ENCODE peak calls at places on chromosomes 5 and 9, in nine cellular contexts. S is astrocyte, E is Karpas-422, V is endothelial cell of umbilical vein, G is GM23338, H is mammary epithelial cell, U is neuronal stem cell, O is H9, J is mesenchymal stem cell. C is an unnamed sample.

GRCh38 chr9:113215142-113215541 is 5.9 kb downstream of the FKBP15 start:
- DNase-seq in S (peak), E (peak), V (peak), G (no peak), H (peak), U (no peak), O (no peak), J (peak), C (peak)

GRCh38 chr5:64800926-64801325 is 32.2 kb downstream of the CWC27 start:
- DNase-seq in S (no peak), E (no peak), V (no peak), G (no peak), H (no peak), U (no peak), O (no peak), J (no peak), C (no peak)

GRCh38 chr5:126982195-126982594 is 48.2 kb downstream of the MARCHF3 start:
- DNase-seq in S (no peak), E (no peak), V (no peak), G (no peak), H (no peak), U (no peak), O (no peak), J (no peak), C (no peak)

GRCh38 chr9:34633851-34634550 is 3.6 kb downstream of the SIGMAR1 start:
- DNase-seq in S (peak), E (peak), V (peak), G (peak), H (peak), U (peak), O (peak), J (peak), C (peak)

GRCh38 chr9:131334568-131335105 is 45.1 kb downstream of the PLPP7 start:
- DNase-seq in S (peak), E (no peak), V (peak), G (no peak), H (no peak), U (no peak), O (no peak), J (peak), C (peak)

GRCh38 chr5:26482817-26483375 is 555.5 kb downstream of the CDH9 start:
- DNase-seq in S (no peak), E (peak), V (no peak), G (peak), H (no peak), U (peak), O (peak), J (peak), C (peak)

GRCh38 chr5:138752341-138752950 is 779 bp upstream of the CTNNA1 start:
- DNase-seq in S (no peak), E (no peak), V (no peak), G (peak), H (peak), U (peak), O (peak), J (peak), C (peak)

GRCh38 chr5:159905496-159905895 is 10.8 kb upstream of the ADRA1B start:
- DNase-seq in S (peak), E (no peak), V (no peak), G (no peak), H (peak), U (no peak), O (no peak), J (peak), C (peak)

GRCh38 chr9:1875921-1876448 is 139.2 kb upstream of the SMARCA2 start:
- DNase-seq in S (no peak), E (no peak), V (no peak), G (no peak), H (no peak), U (no peak), O (no peak), J (no peak), C (no peak)

GRCh38 chr9:110217656-110218099 is 9.7 kb upstream of the C9orf152 start:
- DNase-seq in S (peak), E (peak), V (peak), G (peak), H (peak), U (peak), O (no peak), J (peak), C (peak)

GRCh38 chr9:38761999-38762398 is 42.1 kb upstream of the FAM240B start:
- DNase-seq in S (no peak), E (no peak), V (no peak), G (peak), H (no peak), U (no peak), O (no peak), J (no peak), C (no peak)

GRCh38 chr5:140366770-140367630 is 7.0 kb downstream of the SLC4A9 start:
- DNase-seq in S (no peak), E (peak), V (no peak), G (peak), H (no peak), U (no peak), O (no peak), J (no peak), C (no peak)

GRCh38 chr5:81782811-81783210 is 31.9 kb upstream of the SSBP2 start:
- DNase-seq in S (no peak), E (no peak), V (no peak), G (no peak), H (no peak), U (no peak), O (no peak), J (peak), C (no peak)

GRCh38 chr5:100777680-100778281 is 125.3 kb downstream of the ST8SIA4 start:
- DNase-seq in S (peak), E (peak), V (peak), G (no peak), H (peak), U (no peak), O (no peak), J (peak), C (peak)

GRCh38 chr5:154447074-154447725 is 1.4 kb downstream of the SAP30L start:
- DNase-seq in S (no peak), E (peak), V (no peak), G (no peak), H (no peak), U (no peak), O (no peak), J (no peak), C (no peak)

DNA sequence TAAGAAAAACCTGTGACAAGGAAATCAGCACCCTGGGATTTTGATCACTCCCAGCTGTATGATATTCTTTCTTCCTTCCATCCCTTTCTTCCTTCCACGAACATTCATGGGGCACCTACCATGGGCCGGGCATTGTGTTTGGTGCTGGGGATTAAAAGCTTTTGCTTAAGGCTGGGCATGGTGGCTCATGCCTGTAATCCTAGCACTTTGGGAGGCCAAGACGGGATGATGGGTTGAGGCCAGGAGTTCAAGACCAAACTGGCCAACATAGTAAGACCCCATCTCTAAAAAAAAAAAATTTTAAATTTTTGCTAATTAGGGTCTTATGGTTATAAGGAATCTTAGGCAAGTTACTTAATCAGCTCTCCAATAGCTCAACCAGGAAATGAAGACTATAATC is 48.5 kb upstream of the CLINT1 start:
- DNase-seq in S (no peak), E (no peak), V (no peak), G (no peak), H (no peak), U (no peak), O (no peak), J (no peak), C (no peak)
- H2AFZ ChIP-seq in S (no peak), E (no peak), V (no peak), G (no peak), H (no peak), U (no peak), O (no peak), J (no peak), C (no peak)

DNA sequence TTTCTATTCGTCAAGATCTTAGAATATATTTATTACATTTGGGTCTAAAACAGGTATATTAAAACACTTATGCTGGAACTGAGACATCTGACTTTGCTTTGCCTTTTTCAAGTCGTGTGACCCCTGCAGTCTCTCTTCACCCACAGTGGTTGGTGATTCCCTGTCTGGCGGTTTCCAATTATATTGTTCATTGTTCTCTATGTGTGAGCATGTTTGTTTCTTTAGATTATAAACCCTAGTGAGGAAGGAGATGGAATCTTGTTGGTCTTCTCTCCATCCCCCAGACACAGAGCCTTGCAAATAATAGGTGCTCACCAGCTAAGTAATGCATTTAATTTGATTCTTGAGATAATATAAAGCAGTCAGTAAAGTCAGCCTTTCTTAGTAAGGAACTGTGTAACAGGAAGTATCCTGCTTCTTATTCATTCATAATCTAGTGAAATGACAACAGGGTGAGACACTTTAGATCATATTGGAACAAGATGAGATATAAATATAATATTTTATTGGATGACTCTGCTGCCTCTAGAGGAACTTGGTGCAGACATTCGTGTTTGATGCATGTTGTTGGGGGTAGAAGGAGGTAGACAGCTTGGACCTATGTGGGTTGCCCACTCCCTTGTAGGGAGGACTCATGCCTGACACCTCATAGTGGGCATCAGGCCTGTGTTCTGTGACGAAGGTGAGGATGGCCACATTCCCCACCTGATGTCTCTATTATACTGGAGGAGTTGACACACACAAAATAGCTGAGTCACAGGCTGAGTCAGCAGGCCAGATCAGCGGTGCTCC is 88.1 kb downstream of the FGF1 start:
- DNase-seq in S (peak), E (no peak), V (peak), G (peak), H (peak), U (no peak), O (peak), J (peak), C (no peak)
- H2AFZ ChIP-seq in S (peak), E (no peak), V (peak), G (no peak), H (no peak), U (no peak), O (no peak), J (no peak), C (no peak)

GRCh38 chr9:108443741-108444140 is 412.0 kb downstream of the ACTL7B start:
- DNase-seq in S (peak), E (no peak), V (peak), G (no peak), H (peak), U (no peak), O (no peak), J (peak), C (no peak)
- H2AFZ ChIP-seq in S (no peak), E (no peak), V (peak), G (no peak), H (peak), U (no peak), O (no peak), J (no peak), C (no peak)

GRCh38 chr5:132778129-132778528 is 1.1 kb upstream of the SEPTIN8 start:
- DNase-seq in S (no peak), E (no peak), V (no peak), G (peak), H (no peak), U (no peak), O (no peak), J (no peak), C (no peak)
- H2AFZ ChIP-seq in S (peak), E (no peak), V (peak), G (peak), H (peak), U (peak), O (no peak), J (no peak), C (peak)

DNA sequence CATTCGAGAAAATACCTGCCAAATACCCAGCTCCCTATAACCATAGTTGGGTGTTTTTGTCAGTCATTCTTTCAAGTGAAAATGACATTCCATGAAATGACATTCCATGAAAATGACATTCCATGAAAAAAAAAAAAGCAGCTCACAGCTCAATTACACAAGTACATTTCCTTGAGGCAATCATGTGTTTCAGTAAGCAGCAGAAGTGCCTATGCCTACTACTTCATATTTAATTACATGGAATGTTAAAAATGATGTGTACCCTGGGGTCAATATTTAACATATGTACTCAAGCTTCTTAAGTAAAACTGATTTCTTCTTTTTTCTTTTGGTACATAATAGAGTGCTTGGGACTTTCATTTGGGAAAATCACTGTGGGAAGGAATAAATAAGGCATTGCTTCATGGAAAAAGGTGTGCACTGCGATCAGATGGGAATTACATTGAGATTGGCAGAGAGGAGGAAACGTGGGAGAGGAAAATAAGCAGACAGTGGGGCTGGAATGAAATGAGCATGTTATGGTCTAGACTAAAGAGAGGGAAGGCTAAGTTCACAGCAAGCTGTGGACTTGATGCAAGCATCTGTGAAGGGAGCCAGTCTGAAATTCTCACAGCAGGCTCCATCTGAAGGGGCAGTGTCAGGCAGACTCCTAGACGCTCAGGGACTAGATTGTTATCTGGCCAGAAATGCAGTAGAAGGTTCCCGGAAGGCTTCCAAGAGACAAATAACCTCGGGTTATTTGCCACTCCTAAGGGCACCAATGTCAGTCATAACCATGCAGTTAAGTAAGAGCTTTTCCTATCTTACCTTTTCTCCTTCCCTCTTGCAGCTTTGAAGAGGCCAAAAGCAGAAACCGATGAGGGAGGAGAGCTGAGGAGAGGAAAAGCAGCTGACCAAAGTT is 15.2 kb upstream of the SPATA9 start:
- DNase-seq in S (no peak), E (no peak), V (no peak), G (no peak), H (no peak), U (no peak), O (no peak), J (peak), C (peak)
- H2AFZ ChIP-seq in S (no peak), E (no peak), V (peak), G (peak), H (no peak), U (no peak), O (no peak), J (no peak), C (no peak)

DNA sequence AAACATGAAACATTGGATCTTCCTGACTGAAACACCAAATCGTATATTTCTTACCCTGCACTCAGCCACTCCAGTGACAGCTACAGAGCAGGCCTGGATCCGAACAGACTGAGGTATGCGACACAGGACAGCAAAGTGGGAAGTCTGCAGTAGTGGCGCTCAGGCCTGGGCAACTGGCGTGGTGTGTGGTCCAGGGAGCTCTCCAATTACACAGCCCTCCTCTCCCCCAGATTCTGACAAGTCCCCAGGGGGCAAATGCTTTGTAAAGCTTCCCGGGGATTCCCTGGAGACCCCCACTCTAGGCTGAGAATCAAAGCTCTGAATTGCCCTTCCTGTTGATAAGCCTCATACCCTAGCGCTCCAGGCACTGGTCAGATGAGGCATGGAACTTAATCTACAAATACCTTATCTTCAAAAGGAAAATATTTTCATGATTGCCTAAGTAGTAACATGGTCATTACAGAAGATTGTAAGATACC is 104.8 kb upstream of the ERCC6L2 start:
- DNase-seq in S (no peak), E (no peak), V (no peak), G (peak), H (no peak), U (peak), O (no peak), J (no peak), C (peak)
- H2AFZ ChIP-seq in S (no peak), E (no peak), V (no peak), G (no peak), H (no peak), U (peak), O (no peak), J (no peak), C (no peak)

GRCh38 chr5:171309276-171309525 is 153 bp downstream of the TLX3 start:
- DNase-seq in S (no peak), E (no peak), V (no peak), G (no peak), H (no peak), U (no peak), O (no peak), J (no peak), C (no peak)
- H2AFZ ChIP-seq in S (no peak), E (no peak), V (no peak), G (no peak), H (no peak), U (peak), O (no peak), J (no peak), C (peak)

DNA sequence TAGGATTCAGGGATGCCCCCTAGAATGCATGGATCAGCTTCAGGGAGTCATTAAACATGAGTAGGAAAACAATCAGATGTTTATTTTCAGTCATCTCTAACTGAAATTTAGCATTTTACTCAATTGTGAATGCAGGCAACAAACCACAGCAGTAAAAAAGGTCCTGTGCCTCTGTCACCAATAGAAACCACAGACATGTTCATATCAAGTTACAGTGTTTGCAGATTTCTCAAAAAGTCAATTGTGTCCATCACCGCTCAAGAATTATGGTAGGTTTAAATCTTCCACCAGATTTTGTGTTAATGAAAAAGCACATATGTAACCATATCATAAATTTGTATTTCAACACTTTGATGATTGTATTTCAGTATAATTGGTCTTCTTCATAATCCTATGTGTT is 68.4 kb upstream of the SLC1A1 start:
- DNase-seq in S (no peak), E (no peak), V (no peak), G (no peak), H (no peak), U (no peak), O (no peak), J (no peak), C (no peak)
- H2AFZ ChIP-seq in S (no peak), E (no peak), V (no peak), G (no peak), H (no peak), U (no peak), O (no peak), J (no peak), C (no peak)

GRCh38 chr5:91381774-91382492 is 1.2 kb downstream of the ARRDC3 start:
- DNase-seq in S (peak), E (peak), V (peak), G (peak), H (peak), U (peak), O (peak), J (peak), C (peak)

GRCh38 chr5:91381134-91381773 is 1.9 kb downstream of the ARRDC3 start:
- DNase-seq in S (no peak), E (no peak), V (no peak), G (no peak), H (no peak), U (peak), O (no peak), J (no peak), C (no peak)

GRCh38 chr5:91380491-91381133 is 2.5 kb downstream of the ARRDC3 start:
- DNase-seq in S (peak), E (peak), V (peak), G (peak), H (peak), U (peak), O (peak), J (peak), C (peak)

GRCh38 chr5:91378683-91379601 is 4.2 kb downstream of the ARRDC3 start:
- DNase-seq in S (no peak), E (peak), V (peak), G (peak), H (no peak), U (no peak), O (no peak), J (no peak), C (no peak)

DNA sequence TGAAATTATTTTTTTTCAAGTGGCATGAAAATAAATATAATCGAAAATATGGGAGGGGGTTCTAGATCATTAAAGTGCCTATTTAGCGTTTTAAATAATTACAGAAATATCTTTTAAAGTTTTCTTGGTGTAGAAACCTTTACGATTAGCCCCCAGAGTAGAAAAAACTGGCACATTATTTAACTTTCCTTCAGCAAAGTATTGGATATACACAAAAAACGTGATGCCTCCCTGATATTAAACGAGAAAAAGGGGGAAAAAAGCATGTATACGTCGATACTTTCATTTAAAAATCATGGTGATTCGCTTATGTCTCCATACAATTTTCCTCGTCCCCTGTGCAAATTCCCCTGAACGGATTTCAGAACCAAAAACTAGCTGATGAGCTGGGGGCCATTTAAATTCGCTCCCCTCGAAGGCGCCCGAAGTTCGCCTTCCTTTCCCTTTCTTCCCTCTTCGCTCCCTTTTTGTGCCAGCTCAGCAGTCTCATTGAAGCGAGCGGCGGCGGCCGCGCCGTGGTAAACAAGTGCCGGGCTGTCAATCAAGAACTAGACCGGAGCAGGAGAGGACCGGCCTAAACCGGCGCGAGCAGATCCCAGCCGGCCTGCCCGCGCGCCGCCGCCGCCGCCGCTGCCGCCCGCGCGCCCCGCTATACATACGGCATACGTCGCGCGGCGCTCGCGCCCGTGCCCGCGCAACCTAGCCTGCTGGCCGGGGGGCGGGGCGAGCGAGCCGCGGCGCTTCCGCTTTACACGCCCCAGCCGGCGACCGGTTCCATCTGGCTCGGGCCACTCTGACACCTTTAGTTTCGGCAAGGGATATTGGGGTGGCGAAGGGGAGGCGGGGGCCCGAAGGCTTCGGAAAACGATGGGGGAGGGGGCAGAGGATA is 3.3 kb downstream of the ARRDC3 start:
- DNase-seq in S (peak), E (peak), V (peak), G (peak), H (peak), U (peak), O (peak), J (peak), C (peak)
- H2AFZ ChIP-seq in S (peak), E (peak), V (no peak), G (no peak), H (peak), U (no peak), O (peak), J (no peak), C (no peak)